ENCODE peak calls at places on chromosomes 4 and X, in eight cellular contexts. One of them, this sample, is unnamed. For H3K36me3, the result is how much of the 10 kb centered on the place peaks cover.

GRCh38 chrX:149314031-149314430 is 191.1 kb downstream of the IDS start:
- DNase-seq in left ventricle myocardium inferior: no peak
- DNase-seq in mammary epithelial cell: peak
- DNase-seq in uterus: no peak
- DNase-seq in spleen: no peak
- DNase-seq in sigmoid colon: no peak
- DNase-seq in fibroblast of lung: peak
- DNase-seq in tibial artery: no peak
- DNase-seq in this sample: no peak

GRCh38 chrX:66014084-66014483 is 25.8 kb downstream of the VSIG4 start:
- DNase-seq in mammary epithelial cell: no peak
- DNase-seq in uterus: no peak
- DNase-seq in tibial artery: no peak
- DNase-seq in fibroblast of lung: no peak
- DNase-seq in sigmoid colon: no peak
- DNase-seq in spleen: no peak
- DNase-seq in left ventricle myocardium inferior: no peak
- DNase-seq in this sample: no peak

GRCh38 chr4:87949961-87950360 is 25.6 kb upstream of the SPP1 start:
- DNase-seq in sigmoid colon: no peak
- DNase-seq in fibroblast of lung: peak
- DNase-seq in mammary epithelial cell: peak
- DNase-seq in tibial artery: no peak
- DNase-seq in spleen: no peak
- DNase-seq in uterus: no peak
- DNase-seq in left ventricle myocardium inferior: no peak
- DNase-seq in this sample: no peak

GRCh38 chrX:153953342-153953830 is 8.9 kb upstream of the RENBP start:
- DNase-seq in tibial artery: peak
- DNase-seq in uterus: peak
- DNase-seq in fibroblast of lung: peak
- DNase-seq in spleen: peak
- DNase-seq in left ventricle myocardium inferior: peak
- DNase-seq in mammary epithelial cell: peak
- DNase-seq in sigmoid colon: peak
- DNase-seq in this sample: peak

GRCh38 chr4:85557016-85557901 is 82.3 kb downstream of the ARHGAP24 start:
- DNase-seq in sigmoid colon: no peak
- DNase-seq in fibroblast of lung: no peak
- DNase-seq in uterus: no peak
- DNase-seq in spleen: peak
- DNase-seq in left ventricle myocardium inferior: no peak
- DNase-seq in tibial artery: no peak
- DNase-seq in mammary epithelial cell: no peak
- DNase-seq in this sample: no peak

GRCh38 chr4:154164931-154165839 is 326.4 kb downstream of the DCHS2 start:
- DNase-seq in fibroblast of lung: peak
- DNase-seq in sigmoid colon: no peak
- DNase-seq in tibial artery: peak
- DNase-seq in left ventricle myocardium inferior: no peak
- DNase-seq in spleen: no peak
- DNase-seq in uterus: peak
- DNase-seq in mammary epithelial cell: peak
- DNase-seq in this sample: no peak

GRCh38 chrX:39439910-39440733 is 638.9 kb downstream of the MID1IP1 start:
- DNase-seq in mammary epithelial cell: no peak
- DNase-seq in uterus: no peak
- DNase-seq in spleen: no peak
- DNase-seq in fibroblast of lung: no peak
- DNase-seq in sigmoid colon: peak
- DNase-seq in left ventricle myocardium inferior: no peak
- DNase-seq in tibial artery: no peak
- DNase-seq in this sample: no peak

GRCh38 chr4:24372341-24372740 is 212.0 kb downstream of the DHX15 start:
- DNase-seq in mammary epithelial cell: no peak
- DNase-seq in fibroblast of lung: no peak
- DNase-seq in uterus: no peak
- DNase-seq in left ventricle myocardium inferior: no peak
- DNase-seq in sigmoid colon: no peak
- DNase-seq in spleen: no peak
- DNase-seq in tibial artery: no peak
- DNase-seq in this sample: no peak

GRCh38 chrX:43878902-43879526 is 3.2 kb downstream of the MAOB start:
- DNase-seq in uterus: peak
- DNase-seq in sigmoid colon: no peak
- DNase-seq in fibroblast of lung: no peak
- DNase-seq in tibial artery: no peak
- DNase-seq in left ventricle myocardium inferior: no peak
- DNase-seq in spleen: no peak
- DNase-seq in mammary epithelial cell: no peak
- DNase-seq in this sample: no peak

GRCh38 chrX:28901637-28902036 is 314.4 kb downstream of the IL1RAPL1 start:
- DNase-seq in spleen: no peak
- DNase-seq in tibial artery: no peak
- DNase-seq in fibroblast of lung: peak
- DNase-seq in uterus: no peak
- DNase-seq in mammary epithelial cell: no peak
- DNase-seq in sigmoid colon: no peak
- DNase-seq in left ventricle myocardium inferior: no peak
- DNase-seq in this sample: no peak

GRCh38 chr4:87032884-87033533 is 98.2 kb downstream of the AFF1 start:
- DNase-seq in uterus: no peak
- DNase-seq in spleen: no peak
- DNase-seq in mammary epithelial cell: peak
- DNase-seq in sigmoid colon: no peak
- DNase-seq in tibial artery: no peak
- DNase-seq in left ventricle myocardium inferior: no peak
- DNase-seq in fibroblast of lung: peak
- DNase-seq in this sample: no peak

GRCh38 chr4:53861856-53862610 is 202.4 kb downstream of the CHIC2 start:
- DNase-seq in fibroblast of lung: peak
- DNase-seq in uterus: peak
- DNase-seq in mammary epithelial cell: peak
- DNase-seq in spleen: no peak
- DNase-seq in sigmoid colon: peak
- DNase-seq in left ventricle myocardium inferior: no peak
- DNase-seq in tibial artery: no peak
- DNase-seq in this sample: no peak

GRCh38 chr4:141046255-141046654 is 87.0 kb downstream of the RNF150 start:
- DNase-seq in fibroblast of lung: peak
- DNase-seq in left ventricle myocardium inferior: no peak
- DNase-seq in mammary epithelial cell: peak
- DNase-seq in spleen: no peak
- DNase-seq in tibial artery: no peak
- DNase-seq in sigmoid colon: peak
- DNase-seq in uterus: no peak
- DNase-seq in this sample: no peak

GRCh38 chr4:2797545-2798305 is 4.8 kb downstream of the SH3BP2 start:
- DNase-seq in fibroblast of lung: no peak
- DNase-seq in uterus: no peak
- DNase-seq in left ventricle myocardium inferior: no peak
- DNase-seq in sigmoid colon: peak
- DNase-seq in tibial artery: peak
- DNase-seq in mammary epithelial cell: no peak
- DNase-seq in spleen: peak
- DNase-seq in this sample: peak

GRCh38 chr4:144591401-144591800 is 54.6 kb upstream of the HHIP start:
- DNase-seq in uterus: no peak
- DNase-seq in spleen: no peak
- DNase-seq in fibroblast of lung: peak
- DNase-seq in mammary epithelial cell: peak
- DNase-seq in tibial artery: no peak
- DNase-seq in sigmoid colon: no peak
- DNase-seq in left ventricle myocardium inferior: no peak
- DNase-seq in this sample: peak

GRCh38 chr4:144189121-144189520 is 48.6 kb upstream of the GYPA start:
- DNase-seq in spleen: no peak
- DNase-seq in mammary epithelial cell: no peak
- DNase-seq in sigmoid colon: no peak
- DNase-seq in uterus: no peak
- DNase-seq in fibroblast of lung: no peak
- DNase-seq in left ventricle myocardium inferior: no peak
- DNase-seq in tibial artery: no peak
- DNase-seq in this sample: no peak

GRCh38 chr4:148293571-148293970 is 148.6 kb downstream of the NR3C2 start:
- DNase-seq in sigmoid colon: no peak
- DNase-seq in tibial artery: no peak
- DNase-seq in uterus: no peak
- DNase-seq in spleen: no peak
- DNase-seq in left ventricle myocardium inferior: no peak
- DNase-seq in mammary epithelial cell: no peak
- DNase-seq in fibroblast of lung: no peak
- DNase-seq in this sample: no peak

GRCh38 chr4:71004281-71004851 is 10.9 kb downstream of the DCK start:
- DNase-seq in fibroblast of lung: no peak
- DNase-seq in tibial artery: no peak
- DNase-seq in mammary epithelial cell: no peak
- DNase-seq in spleen: peak
- DNase-seq in uterus: no peak
- DNase-seq in left ventricle myocardium inferior: no peak
- DNase-seq in sigmoid colon: no peak
- DNase-seq in this sample: no peak

GRCh38 chr4:112765317-112765989 is 128.5 kb downstream of the LARP7 start:
- DNase-seq in left ventricle myocardium inferior: no peak
- DNase-seq in mammary epithelial cell: no peak
- DNase-seq in uterus: no peak
- DNase-seq in fibroblast of lung: peak
- DNase-seq in sigmoid colon: no peak
- DNase-seq in tibial artery: no peak
- DNase-seq in spleen: no peak
- DNase-seq in this sample: no peak

DNA sequence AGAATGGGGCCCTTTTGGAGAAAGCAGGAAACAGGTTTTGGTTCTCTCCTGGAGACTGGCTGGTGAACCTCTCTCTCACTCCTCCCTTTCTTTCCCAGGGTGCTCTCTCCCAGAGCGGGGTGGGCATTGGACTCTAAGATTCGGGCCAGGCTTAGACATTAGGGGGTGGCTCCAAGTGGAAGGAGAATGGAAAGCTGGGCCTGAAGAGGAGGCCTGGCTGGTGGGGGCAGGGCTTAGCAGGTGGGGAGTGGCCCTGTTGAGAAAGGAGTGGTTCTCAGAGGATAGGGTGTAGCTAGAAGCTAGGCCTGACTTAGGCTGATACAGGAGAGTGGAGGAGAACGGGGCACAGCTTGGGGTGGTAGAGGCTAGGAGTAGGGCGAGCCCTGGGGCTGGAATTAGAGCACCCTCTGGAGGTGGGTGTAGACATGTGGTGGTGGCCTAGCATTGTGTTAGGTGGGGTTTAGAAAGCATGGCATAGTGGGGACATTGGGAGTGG is 5.7 kb downstream of the PLP2 start:
- DNase-seq in fibroblast of lung: no peak
- DNase-seq in sigmoid colon: peak
- DNase-seq in uterus: no peak
- DNase-seq in mammary epithelial cell: peak
- DNase-seq in spleen: no peak
- DNase-seq in left ventricle myocardium inferior: no peak
- DNase-seq in tibial artery: no peak
- DNase-seq in this sample: peak
- TF ChIP-seq CTCF in fibroblast of lung: no peak
- TF ChIP-seq CTCF in sigmoid colon: no peak
- TF ChIP-seq CTCF in uterus: no peak
- TF ChIP-seq CTCF in mammary epithelial cell: no peak
- TF ChIP-seq CTCF in spleen: no peak
- TF ChIP-seq CTCF in left ventricle myocardium inferior: no peak
- TF ChIP-seq CTCF in tibial artery: no peak
- TF ChIP-seq CTCF in this sample: peak

DNA sequence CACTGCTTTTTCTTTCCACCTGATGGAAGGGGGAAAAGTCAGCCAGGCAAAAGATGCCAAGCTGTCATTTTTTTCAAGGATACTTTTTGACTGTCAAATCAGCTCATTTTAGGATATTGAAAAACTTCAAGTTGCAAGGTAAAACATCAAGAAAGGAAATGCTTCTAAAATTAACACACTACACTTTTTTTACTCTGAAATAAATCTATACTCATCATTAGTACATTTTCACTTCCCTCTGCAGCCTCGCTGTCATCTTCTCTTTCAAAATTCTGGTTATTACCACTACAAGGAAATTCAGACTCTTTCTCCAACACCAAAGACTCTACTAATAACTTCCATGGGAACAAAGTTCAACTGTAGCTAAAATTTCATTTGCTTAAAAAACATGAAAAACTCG is 41.6 kb downstream of the APBB2 start:
- DNase-seq in sigmoid colon: no peak
- DNase-seq in spleen: no peak
- DNase-seq in mammary epithelial cell: no peak
- DNase-seq in fibroblast of lung: no peak
- DNase-seq in tibial artery: no peak
- DNase-seq in left ventricle myocardium inferior: no peak
- DNase-seq in uterus: no peak
- DNase-seq in this sample: no peak
- H3K27ac ChIP-seq in sigmoid colon: no peak
- H3K27ac ChIP-seq in spleen: no peak
- H3K27ac ChIP-seq in mammary epithelial cell: no peak
- H3K27ac ChIP-seq in fibroblast of lung: no peak
- H3K27ac ChIP-seq in tibial artery: no peak
- H3K27ac ChIP-seq in left ventricle myocardium inferior: no peak
- H3K27ac ChIP-seq in uterus: no peak
- H3K27ac ChIP-seq in this sample: no peak

GRCh38 chr4:107699466-107700206 is 20.4 kb downstream of the PAPSS1 start:
- DNase-seq in uterus: no peak
- DNase-seq in spleen: no peak
- DNase-seq in mammary epithelial cell: no peak
- DNase-seq in left ventricle myocardium inferior: no peak
- DNase-seq in fibroblast of lung: peak
- DNase-seq in tibial artery: no peak
- DNase-seq in sigmoid colon: no peak
- DNase-seq in this sample: no peak
- H3K36me3 ChIP-seq in uterus: under half
- H3K36me3 ChIP-seq in spleen: under half
- H3K36me3 ChIP-seq in mammary epithelial cell: under half
- H3K36me3 ChIP-seq in left ventricle myocardium inferior: under half
- H3K36me3 ChIP-seq in fibroblast of lung: under half
- H3K36me3 ChIP-seq in tibial artery: under half
- H3K36me3 ChIP-seq in sigmoid colon: under half
- H3K36me3 ChIP-seq in this sample: under half

GRCh38 chrX:130268500-130269170 is at the start of gene ZNF280C:
- DNase-seq in uterus: peak
- DNase-seq in mammary epithelial cell: peak
- DNase-seq in fibroblast of lung: peak
- DNase-seq in left ventricle myocardium inferior: peak
- DNase-seq in sigmoid colon: peak
- DNase-seq in tibial artery: peak
- DNase-seq in spleen: peak
- DNase-seq in this sample: peak
- TF ChIP-seq CTCF in uterus: no peak
- TF ChIP-seq CTCF in mammary epithelial cell: no peak
- TF ChIP-seq CTCF in fibroblast of lung: peak
- TF ChIP-seq CTCF in left ventricle myocardium inferior: peak
- TF ChIP-seq CTCF in sigmoid colon: no peak
- TF ChIP-seq CTCF in tibial artery: peak
- TF ChIP-seq CTCF in spleen: no peak
- TF ChIP-seq CTCF in this sample: peak

This sample was measured in lower lobe of right lung.